ENCODE peak calls at places on chromosomes 16 and 17, in five cellular contexts. M, V, B, U and E are unnamed samples.

GRCh38 chr17:10041287-10041612 is 136.2 kb upstream of the RCVRN start:
- DNase-seq in B (no peak), V (no peak), U (no peak), M (no peak), E (no peak)

GRCh38 chr17:15408803-15409202 is 58.6 kb downstream of the CDRT4 start:
- DNase-seq in U (no peak), M (no peak), V (no peak), B (no peak), E (no peak)

GRCh38 chr16:30112197-30113030 is 923 bp downstream of the GDPD3 start:
- DNase-seq in U (no peak), B (peak; percentile 72), V (no peak), M (no peak), E (peak; percentile 75)

GRCh38 chr16:11100239-11100750 is 155.7 kb downstream of the SOCS1 start:
- DNase-seq in B (peak; percentile 75), M (no peak), U (no peak), V (no peak), E (peak; percentile 81)

GRCh38 chr16:49458221-49458620 is 84.6 kb downstream of the C16orf78 start:
- DNase-seq in B (no peak), V (no peak), M (no peak), U (peak; percentile 1), E (peak; percentile 15)

GRCh38 chr17:5629133-5629532 is 44.8 kb upstream of the NLRP1 start:
- DNase-seq in V (no peak), B (no peak), U (no peak), M (no peak), E (no peak)

GRCh38 chr16:20904507-20905079 is 4.0 kb downstream of the LYRM1 start:
- DNase-seq in V (no peak), U (no peak), M (peak; percentile 2), B (no peak), E (no peak)

GRCh38 chr16:69465083-69465721 is 40.8 kb downstream of the CYB5B start:
- DNase-seq in B (no peak), M (peak; percentile 7), V (no peak), U (no peak), E (no peak)

GRCh38 chr16:85395207-85395912 is 217.8 kb upstream of the GSE1 start:
- DNase-seq in U (peak; percentile 44), B (peak; percentile 84), M (no peak), V (no peak), E (peak; percentile 84)

GRCh38 chr17:50689956-50690886 is 17.5 kb downstream of the ANKRD40 start:
- DNase-seq in B (no peak), V (peak; percentile 58), M (no peak), U (no peak), E (no peak)

GRCh38 chr16:54297154-54297553 is 10.6 kb upstream of the IRX3 start:
- DNase-seq in M (no peak), B (no peak), U (no peak), V (no peak), E (no peak)

GRCh38 chr16:25038239-25038954 is 23.2 kb upstream of the ARHGAP17 start:
- DNase-seq in U (no peak), M (no peak), B (no peak), V (no peak), E (no peak)

GRCh38 chr17:60128171-60128859 is 21.5 kb upstream of the CA4 start:
- DNase-seq in B (no peak), U (no peak), V (no peak), M (no peak), E (no peak)

GRCh38 chr16:66878067-66878466 is 2.2 kb upstream of the PDP2 start:
- DNase-seq in U (peak; percentile 68), B (no peak), V (no peak), M (no peak), E (no peak)

GRCh38 chr17:77433385-77434135 is 292.8 kb downstream of the SEC14L1 start:
- DNase-seq in M (peak; percentile 39), B (peak; percentile 67), V (no peak), U (no peak), E (peak; percentile 74)

GRCh38 chr16:49739381-49739780 is 116.5 kb downstream of the ZNF423 start:
- DNase-seq in V (no peak), U (no peak), M (no peak), B (no peak), E (no peak)

GRCh38 chr17:83085103-83085502 is 5.7 kb downstream of the METRNL start:
- DNase-seq in U (no peak), V (no peak), B (no peak), M (no peak), E (no peak)

GRCh38 chr17:31155208-31155810 is 60.5 kb downstream of the NF1 start:
- DNase-seq in B (no peak), U (no peak), V (no peak), M (no peak), E (no peak)

GRCh38 chr17:78140169-78141051 is 5.8 kb upstream of the C17orf99 start:
- DNase-seq in M (peak; percentile 92), V (no peak), B (peak; percentile 95), U (peak; percentile 95), E (peak; percentile 96)

GRCh38 chr17:61492759-61493526 is 40.7 kb downstream of the TBX4 start:
- DNase-seq in M (no peak), U (no peak), B (no peak), V (no peak), E (no peak)

GRCh38 chr17:71286625-71287024 is 834.2 kb upstream of the SOX9 start:
- DNase-seq in M (no peak), U (no peak), B (no peak), V (no peak), E (no peak)

GRCh38 chr17:73121513-73121912 is 29.0 kb upstream of the SLC39A11 start:
- DNase-seq in V (no peak), U (no peak), M (no peak), B (no peak), E (no peak)

GRCh38 chr17:45221997-45222272 is 250 bp downstream of the FMNL1 start:
- DNase-seq in V (no peak), U (no peak), M (no peak), B (no peak), E (no peak)

GRCh38 chr17:38333635-38334295 is 10.0 kb downstream of the GPR179 start:
- DNase-seq in V (no peak), U (no peak), B (no peak), M (peak; percentile 25), E (no peak)

GRCh38 chr16:23072084-23072599 is 77.1 kb downstream of the USP31 start:
- DNase-seq in U (no peak), B (peak; percentile 91), V (no peak), M (no peak), E (peak; percentile 85)

GRCh38 chr17:63681530-63681929 is 18.4 kb downstream of the LIMD2 start:
- DNase-seq in U (no peak), V (no peak), B (no peak), M (no peak), E (no peak)

GRCh38 chr17:41116292-41116691 is 1.9 kb downstream of the KRTAP4-11 start:
- DNase-seq in M (no peak), B (no peak), U (no peak), V (no peak), E (no peak)

GRCh38 chr17:6474906-6475305 is 30.7 kb downstream of the PIMREG start:
- DNase-seq in U (no peak), M (no peak), V (no peak), B (no peak), E (no peak)